ENCODE peak calls at places on chromosome 11, in six cellular contexts. O is neuronal stem cell, S is IMR-90, A is H1, G is H9, F is trophoblast cell. T is an unnamed sample.

GRCh38 chr11:82003671-82004148 is 730.0 kb downstream of the FAM181B start:
- DNase-seq in O (no peak), S (no peak), A (no peak), G (no peak), F (no peak), T (no peak)

GRCh38 chr11:2522636-2523255 is 77.9 kb downstream of the KCNQ1 start:
- DNase-seq in O (no peak), S (no peak), A (no peak), G (peak), F (no peak), T (no peak)

GRCh38 chr11:73859671-73860070 is 17.0 kb downstream of the COA4 start:
- DNase-seq in O (no peak), S (peak), A (no peak), G (no peak), F (peak), T (no peak)

GRCh38 chr11:75413864-75414263 is 14.5 kb downstream of the RPS3 start:
- DNase-seq in O (no peak), S (no peak), A (no peak), G (no peak), F (no peak), T (no peak)

GRCh38 chr11:34531663-34532062 is 18.1 kb upstream of the ELF5 start:
- DNase-seq in O (no peak), S (no peak), A (no peak), G (no peak), F (no peak), T (no peak)

GRCh38 chr11:9982796-9983579 is 311.0 kb downstream of the SBF2 start:
- DNase-seq in O (no peak), S (peak), A (peak), G (peak), F (peak), T (no peak)

GRCh38 chr11:65786008-65786785 is 666 bp upstream of the OVOL1 start:
- DNase-seq in O (no peak), S (no peak), A (no peak), G (peak), F (peak), T (no peak)

GRCh38 chr11:73379189-73379880 is 3.1 kb downstream of the RELT start:
- DNase-seq in O (no peak), S (no peak), A (no peak), G (no peak), F (no peak), T (no peak)

GRCh38 chr11:22459053-22459452 is 120.9 kb downstream of the SLC17A6 start:
- DNase-seq in O (no peak), S (peak), A (no peak), G (no peak), F (peak), T (peak)

GRCh38 chr11:62439785-62440602 is 21.2 kb downstream of the SCGB1A1 start:
- DNase-seq in O (no peak), S (peak), A (no peak), G (no peak), F (no peak), T (no peak)

GRCh38 chr11:115238086-115238485 is 266.1 kb downstream of the CADM1 start:
- DNase-seq in O (no peak), S (no peak), A (no peak), G (no peak), F (no peak), T (no peak)

GRCh38 chr11:120667281-120667680 is 155.7 kb downstream of the GRIK4 start:
- DNase-seq in O (no peak), S (no peak), A (no peak), G (no peak), F (no peak), T (no peak)

GRCh38 chr11:60326955-60327354 is at the start of gene MS4A6E:
- DNase-seq in O (no peak), S (no peak), A (no peak), G (no peak), F (no peak), T (no peak)

GRCh38 chr11:70517996-70518907 is 119.9 kb downstream of the CTTN start:
- DNase-seq in O (no peak), S (peak), A (no peak), G (peak), F (peak), T (peak)

GRCh38 chr11:119148855-119149370 is at the start of gene ABCG4:
- DNase-seq in O (peak), S (no peak), A (no peak), G (peak), F (peak), T (no peak)

GRCh38 chr11:34266090-34266912 is 91.5 kb downstream of the ABTB2 start:
- DNase-seq in O (no peak), S (peak), A (no peak), G (no peak), F (no peak), T (peak)

GRCh38 chr11:129230006-129230405 is 37.9 kb upstream of the ARHGAP32 start:
- DNase-seq in O (no peak), S (peak), A (no peak), G (no peak), F (no peak), T (peak)

GRCh38 chr11:116819049-116819448 is 4.1 kb downstream of the APOA4 start:
- DNase-seq in O (no peak), S (no peak), A (no peak), G (no peak), F (no peak), T (no peak)

GRCh38 chr11:111097191-111097590 is 148.3 kb upstream of the POU2AF2 start:
- DNase-seq in O (no peak), S (peak), A (no peak), G (peak), F (peak), T (peak)

GRCh38 chr11:43574949-43575915 is 105.3 kb upstream of the HSD17B12 start:
- DNase-seq in O (no peak), S (peak), A (no peak), G (no peak), F (no peak), T (peak)

GRCh38 chr11:20854214-20854613 is 184.8 kb downstream of the NELL1 start:
- DNase-seq in O (peak), S (no peak), A (no peak), G (no peak), F (no peak), T (no peak)

GRCh38 chr11:128928400-128928799 is 14.3 kb downstream of the TP53AIP1 start:
- DNase-seq in O (no peak), S (peak), A (no peak), G (no peak), F (no peak), T (no peak)

GRCh38 chr11:61632096-61632495 is 48.1 kb upstream of the DAGLA start:
- DNase-seq in O (no peak), S (no peak), A (no peak), G (no peak), F (no peak), T (no peak)

GRCh38 chr11:103530257-103530656 is 421.0 kb downstream of the DYNC2H1 start:
- DNase-seq in O (no peak), S (peak), A (no peak), G (no peak), F (no peak), T (peak)

GRCh38 chr11:2525166-2525861 is 80.5 kb downstream of the KCNQ1 start:
- DNase-seq in O (no peak), S (no peak), A (no peak), G (peak), F (no peak), T (no peak)

GRCh38 chr11:44600739-44601416 is 35.4 kb downstream of the CD82 start:
- DNase-seq in O (no peak), S (peak), A (no peak), G (peak), F (no peak), T (no peak)

GRCh38 chr11:91966368-91966767 is 258.2 kb upstream of the FAT3 start:
- DNase-seq in O (no peak), S (no peak), A (no peak), G (no peak), F (no peak), T (no peak)

GRCh38 chr11:61092280-61092766 is 10.0 kb upstream of the CD5 start:
- DNase-seq in O (no peak), S (no peak), A (no peak), G (no peak), F (peak), T (no peak)

GRCh38 chr11:65616575-65617001 is 1.0 kb downstream of the PCNX3 start:
- DNase-seq in O (no peak), S (no peak), A (no peak), G (no peak), F (no peak), T (peak)

DNA sequence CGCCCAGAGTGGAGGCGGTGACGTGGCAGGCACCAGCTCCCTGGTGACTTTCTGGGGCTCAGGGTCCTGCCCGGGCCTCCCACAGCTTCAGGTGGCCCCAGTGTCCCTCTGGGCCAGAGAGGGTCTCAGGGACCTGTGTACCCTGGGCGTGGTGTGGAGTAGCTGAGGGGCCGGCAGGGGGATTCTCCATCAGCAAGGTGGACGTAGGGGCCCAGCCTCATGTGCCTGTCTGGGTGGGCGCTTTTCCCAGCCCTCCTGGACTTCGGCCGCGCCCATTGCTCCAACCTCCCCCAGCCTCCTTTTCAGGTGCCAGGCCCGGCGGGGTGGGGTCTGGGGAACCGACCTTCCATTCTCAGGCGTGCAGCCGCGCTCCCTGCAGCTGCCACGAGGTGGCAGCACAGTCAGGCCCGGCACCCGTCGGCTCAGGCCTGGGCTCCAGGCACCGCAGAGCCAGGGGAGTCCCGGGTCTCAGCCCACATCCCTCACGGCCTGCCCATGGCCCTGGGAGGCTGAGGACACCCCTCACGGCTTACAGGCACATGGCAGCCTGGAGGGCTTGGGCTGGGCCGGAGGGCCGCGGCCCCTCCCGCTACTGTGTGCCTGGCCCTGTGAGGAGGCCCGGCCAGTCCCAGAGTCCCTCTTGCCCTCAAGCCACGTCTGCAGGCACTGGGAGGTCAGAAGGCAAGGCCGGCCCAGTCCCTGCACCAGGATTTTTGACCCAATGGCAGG is 19.9 kb upstream of the MUC5B start:
- DNase-seq in O (peak), S (peak), A (peak), G (peak), F (peak), T (peak)
- H2AFZ ChIP-seq in O (peak), S (peak), A (peak), G (no peak), F (no peak), T (no peak)

GRCh38 chr11:67463680-67464410 is 5.2 kb downstream of the TMEM134 start:
- DNase-seq in O (no peak), S (no peak), A (no peak), G (peak), F (peak), T (peak)
- H3K4ac ChIP-seq in O (no peak), S (peak), A (peak), G (no peak), F (no peak), T (peak)

GRCh38 chr11:107752508-107752907 is 40.7 kb upstream of the SLN start:
- DNase-seq in O (no peak), S (no peak), A (no peak), G (no peak), F (no peak), T (no peak)

GRCh38 chr11:107752954-107753822 is 41.3 kb upstream of the SLN start:
- DNase-seq in O (no peak), S (no peak), A (no peak), G (no peak), F (peak), T (peak)

GRCh38 chr11:107747622-107748021 is 35.8 kb upstream of the SLN start:
- DNase-seq in O (no peak), S (no peak), A (no peak), G (no peak), F (no peak), T (no peak)

GRCh38 chr11:107750313-107750712 is 38.5 kb upstream of the SLN start:
- DNase-seq in O (no peak), S (no peak), A (no peak), G (no peak), F (no peak), T (no peak)

DNA sequence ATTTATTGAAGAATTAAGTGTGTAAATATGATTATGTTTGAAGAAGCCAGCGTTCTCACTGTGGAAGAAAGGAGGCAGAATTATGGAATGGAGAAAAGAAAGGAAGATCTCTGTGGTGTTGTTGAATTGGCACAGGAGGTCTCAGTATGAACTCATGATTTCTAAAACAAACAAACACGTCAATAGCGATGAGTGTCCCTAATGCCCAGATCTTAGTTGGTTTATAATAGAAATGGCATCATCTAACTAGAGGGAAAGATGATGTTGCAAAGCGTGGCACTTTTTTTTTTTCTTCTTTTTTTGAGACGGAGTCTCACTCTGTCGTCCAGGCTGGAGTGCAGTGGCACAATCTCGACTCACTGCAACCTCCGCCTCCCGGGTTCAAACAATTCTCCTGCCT is 39.2 kb upstream of the SLN start:
- DNase-seq in O (no peak), S (no peak), A (no peak), G (no peak), F (no peak), T (no peak)
- H2AFZ ChIP-seq in O (no peak), S (no peak), A (no peak), G (no peak), F (no peak), T (no peak)

GRCh38 chr11:68213135-68213515 is at the start of gene KMT5B:
- DNase-seq in O (peak), S (peak), A (no peak), G (no peak), F (peak), T (peak)

GRCh38 chr11:68212421-68213134 is 518 bp downstream of the KMT5B start:
- DNase-seq in O (peak), S (peak), A (no peak), G (peak), F (peak), T (peak)

GRCh38 chr11:68214173-68215086 is 1.3 kb upstream of the KMT5B start:
- DNase-seq in O (no peak), S (no peak), A (no peak), G (peak), F (no peak), T (no peak)

GRCh38 chr11:68215087-68215445 is 2.0 kb upstream of the KMT5B start:
- DNase-seq in O (no peak), S (no peak), A (no peak), G (peak), F (no peak), T (no peak)

DNA sequence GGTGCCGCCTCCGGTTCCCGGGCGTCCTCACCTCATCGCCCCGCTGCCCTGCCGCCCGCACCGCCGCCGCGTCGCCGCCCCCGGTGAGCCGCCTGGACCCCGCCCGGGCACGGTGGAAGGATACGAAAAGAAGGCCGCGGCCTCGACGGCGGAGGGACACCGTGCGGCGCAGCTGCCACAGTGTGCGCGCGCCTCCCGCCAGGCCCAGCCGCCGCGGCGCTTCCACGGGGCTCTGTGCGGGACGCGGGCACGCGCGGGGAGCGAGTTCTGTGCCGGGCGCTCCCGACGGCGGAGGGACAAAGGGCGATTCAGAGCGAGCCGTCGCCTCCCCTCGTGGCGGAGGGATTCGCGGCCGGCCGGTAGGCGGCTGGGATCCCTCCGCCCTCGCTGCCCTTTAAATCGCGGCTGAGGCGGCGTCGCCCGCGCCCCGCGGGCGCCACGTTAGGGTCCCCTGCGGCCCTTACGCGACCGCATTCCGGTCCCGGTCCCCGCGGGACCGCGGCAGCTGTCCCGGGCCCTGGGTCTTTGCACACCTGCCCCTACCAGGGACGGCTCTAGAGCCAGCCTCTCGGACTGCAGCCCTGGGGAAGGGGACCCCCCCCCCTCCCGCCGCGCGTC is 568 bp upstream of the KMT5B start:
- DNase-seq in O (peak), S (peak), A (peak), G (peak), F (peak), T (peak)
- H3K4ac ChIP-seq in O (peak), S (peak), A (peak), G (no peak), F (peak), T (peak)

DNA sequence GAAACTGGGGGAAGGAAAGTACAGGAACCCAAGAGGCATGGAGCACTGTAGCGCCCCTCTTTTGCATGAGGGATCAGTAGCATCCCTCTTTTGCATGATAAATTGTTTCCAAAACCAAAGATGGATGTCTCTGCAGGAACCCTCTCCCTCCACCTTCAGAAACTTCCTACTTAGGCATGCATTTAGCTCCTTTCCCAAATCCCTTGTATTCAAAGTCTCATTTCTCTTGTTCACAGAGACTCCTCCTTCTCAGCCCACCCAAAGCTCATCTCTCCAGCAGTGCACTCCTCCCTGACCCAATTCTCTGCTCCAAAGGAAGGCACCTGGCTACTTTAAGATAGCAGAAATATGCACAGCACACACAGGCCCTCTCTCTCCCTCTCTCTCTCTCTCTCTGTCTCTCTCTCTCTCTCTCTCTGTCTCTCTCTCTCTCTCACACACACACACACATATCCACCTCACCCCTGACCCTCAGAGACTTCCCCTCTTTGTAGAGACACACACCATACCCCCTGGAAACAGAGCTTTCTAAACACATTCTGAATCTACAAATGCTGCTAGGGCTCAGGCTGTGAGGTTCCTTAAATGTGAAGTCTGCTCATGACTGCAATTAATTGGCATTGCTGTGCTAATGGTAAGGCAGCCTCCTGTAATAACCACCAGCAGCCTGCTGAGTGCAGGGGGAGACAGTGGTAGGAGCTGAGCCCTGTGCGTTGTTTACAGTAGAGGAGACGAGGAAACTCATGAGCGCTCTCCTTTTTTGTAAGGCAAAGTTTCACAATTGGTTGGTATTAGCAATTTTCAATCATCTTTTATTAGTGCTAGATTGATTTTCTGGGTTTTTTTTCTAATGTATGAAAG is 519.6 kb downstream of the NTM start:
- DNase-seq in O (no peak), S (peak), A (no peak), G (no peak), F (no peak), T (peak)
- H2AFZ ChIP-seq in O (no peak), S (peak), A (no peak), G (no peak), F (no peak), T (no peak)

DNA sequence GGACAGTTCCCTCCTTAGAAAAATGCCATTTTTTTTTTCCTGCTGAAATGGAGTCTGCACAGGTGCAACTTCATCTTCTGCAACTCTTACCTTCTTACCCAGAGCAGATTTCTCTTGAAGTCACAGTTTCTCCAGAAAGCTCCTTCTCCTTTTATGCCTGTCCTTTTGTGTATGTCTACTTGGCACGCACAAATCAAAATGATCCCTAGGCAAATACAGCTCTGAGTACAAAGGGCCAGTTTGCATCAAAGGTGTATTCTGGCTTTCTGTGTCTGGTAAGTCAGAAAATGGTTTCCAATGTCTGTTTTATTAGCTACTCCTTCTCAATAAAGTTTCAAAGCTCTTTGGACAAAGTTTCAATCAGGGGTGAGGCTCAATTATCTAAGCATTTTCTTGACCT is 2.5 kb downstream of the CLDN25 start:
- DNase-seq in O (no peak), S (no peak), A (no peak), G (no peak), F (no peak), T (no peak)
- H3K4ac ChIP-seq in O (no peak), S (no peak), A (no peak), G (no peak), F (no peak), T (no peak)

GRCh38 chr11:86790867-86791849 is 9.2 kb upstream of the PRSS23 start:
- DNase-seq in O (no peak), S (no peak), A (no peak), G (no peak), F (no peak), T (no peak)
- H2AFZ ChIP-seq in O (peak), S (no peak), A (no peak), G (no peak), F (no peak), T (no peak)

T was measured in mesenchymal stem cell.